ENCODE peak calls at places on chromosome 13, in seven cellular contexts. K, F, B, W, P, U and I are unnamed samples.

GRCh38 chr13:77584111-77584510 is 48.6 kb downstream of the SCEL start:
- DNase-seq in K (no peak), F (no peak), B (no peak), W (no peak), P (no peak), U (no peak), I (peak)

GRCh38 chr13:110251227-110251791 is 55.6 kb downstream of the COL4A1 start:
- DNase-seq in K (no peak), F (no peak), B (no peak), W (peak), P (no peak), U (no peak), I (no peak)

GRCh38 chr13:63327584-63327983 is 1911.9 kb upstream of the PCDH20 start:
- DNase-seq in K (no peak), F (no peak), B (no peak), W (no peak), P (no peak), U (no peak), I (no peak)

GRCh38 chr13:45195421-45195820 is 5.4 kb downstream of the KCTD4 start:
- DNase-seq in K (no peak), F (no peak), B (no peak), W (no peak), P (no peak), U (no peak), I (no peak)

GRCh38 chr13:49517461-49517860 is 21.7 kb downstream of the PHF11 start:
- DNase-seq in K (no peak), F (no peak), B (no peak), W (no peak), P (no peak), U (peak), I (no peak)

GRCh38 chr13:110593430-110594130 is 21.8 kb upstream of the NAXD start:
- DNase-seq in K (no peak), F (no peak), B (peak), W (no peak), P (peak), U (peak), I (peak)

GRCh38 chr13:50393641-50394040 is 378.4 kb downstream of the KCNRG start:
- DNase-seq in K (no peak), F (no peak), B (peak), W (no peak), P (no peak), U (no peak), I (peak)

GRCh38 chr13:99385161-99385560 is 78.0 kb upstream of the GPR183 start:
- DNase-seq in K (no peak), F (no peak), B (no peak), W (no peak), P (no peak), U (no peak), I (no peak)

GRCh38 chr13:63351533-63351932 is 1935.9 kb upstream of the PCDH20 start:
- DNase-seq in K (no peak), F (no peak), B (no peak), W (no peak), P (no peak), U (no peak), I (no peak)

GRCh38 chr13:31199527-31199848 is 287 bp upstream of the B3GLCT start:
- DNase-seq in K (no peak), F (no peak), B (no peak), W (no peak), P (no peak), U (no peak), I (no peak)

GRCh38 chr13:80454245-80454644 is 113.3 kb upstream of the SPRY2 start:
- DNase-seq in K (no peak), F (no peak), B (peak), W (no peak), P (no peak), U (no peak), I (peak)

GRCh38 chr13:26485786-26486185 is 71.7 kb upstream of the WASF3 start:
- DNase-seq in K (no peak), F (no peak), B (no peak), W (no peak), P (no peak), U (peak), I (no peak)

GRCh38 chr13:22848539-22849052 is 332.2 kb upstream of the SGCG start:
- DNase-seq in K (peak), F (no peak), B (no peak), W (no peak), P (no peak), U (no peak), I (no peak)

GRCh38 chr13:97233499-97233898 is 11.4 kb downstream of the MBNL2 start:
- DNase-seq in K (no peak), F (no peak), B (no peak), W (no peak), P (no peak), U (no peak), I (no peak)

GRCh38 chr13:106786006-106786579 is 218.2 kb upstream of the ARGLU1 start:
- DNase-seq in K (no peak), F (no peak), B (no peak), W (no peak), P (no peak), U (no peak), I (no peak)

GRCh38 chr13:106357198-106357597 is 178.3 kb downstream of the EFNB2 start:
- DNase-seq in K (no peak), F (no peak), B (no peak), W (no peak), P (no peak), U (no peak), I (no peak)

GRCh38 chr13:79307866-79308298 is 98.2 kb downstream of the RBM26 start:
- DNase-seq in K (no peak), F (no peak), B (peak), W (no peak), P (peak), U (no peak), I (peak)

GRCh38 chr13:79108914-79109643 is 297.0 kb downstream of the RBM26 start:
- DNase-seq in K (no peak), F (no peak), B (no peak), W (no peak), P (no peak), U (no peak), I (peak)

GRCh38 chr13:49897713-49898112 is 38.4 kb downstream of the SPRYD7 start:
- DNase-seq in K (no peak), F (no peak), B (no peak), W (no peak), P (no peak), U (no peak), I (no peak)

GRCh38 chr13:35818577-35819165 is 312.5 kb downstream of the DCLK1 start:
- DNase-seq in K (peak), F (no peak), B (no peak), W (no peak), P (peak), U (peak), I (peak)

GRCh38 chr13:41675306-41675705 is 218.0 kb downstream of the RGCC start:
- DNase-seq in K (no peak), F (no peak), B (no peak), W (no peak), P (no peak), U (peak), I (peak)

GRCh38 chr13:99986751-99987150 is 5.2 kb downstream of the ZIC2 start:
- DNase-seq in K (no peak), F (no peak), B (no peak), W (no peak), P (no peak), U (no peak), I (no peak)

GRCh38 chr13:91292630-91293221 is 54.8 kb upstream of the MIR17HG start:
- DNase-seq in K (no peak), F (no peak), B (no peak), W (no peak), P (no peak), U (no peak), I (no peak)

GRCh38 chr13:22103628-22104027 is 432.8 kb downstream of the FGF9 start:
- DNase-seq in K (no peak), F (no peak), B (no peak), W (no peak), P (no peak), U (peak), I (no peak)

GRCh38 chr13:24723206-24723605 is 40.8 kb upstream of the RNF17 start:
- DNase-seq in K (no peak), F (no peak), B (no peak), W (no peak), P (no peak), U (no peak), I (no peak)

GRCh38 chr13:33260168-33261098 is 25.1 kb downstream of the STARD13 start:
- DNase-seq in K (no peak), F (no peak), B (no peak), W (no peak), P (no peak), U (no peak), I (no peak)

GRCh38 chr13:39379118-39379517 is 223.9 kb downstream of the LHFPL6 start:
- DNase-seq in K (no peak), F (no peak), B (no peak), W (no peak), P (no peak), U (no peak), I (no peak)

GRCh38 chr13:99417821-99418662 is 83.2 kb upstream of the TM9SF2 start:
- DNase-seq in K (no peak), F (no peak), B (peak), W (no peak), P (no peak), U (no peak), I (no peak)

GRCh38 chr13:62375653-62376052 is 960.0 kb upstream of the PCDH20 start:
- DNase-seq in K (no peak), F (no peak), B (no peak), W (no peak), P (no peak), U (no peak), I (peak)

GRCh38 chr13:40102854-40103253 is 447.4 kb downstream of the COG6 start:
- DNase-seq in K (peak), F (no peak), B (peak), W (no peak), P (peak), U (peak), I (peak)

GRCh38 chr13:111216166-111216960 is 101.3 kb downstream of the ARHGEF7 start:
- DNase-seq in K (no peak), F (no peak), B (no peak), W (no peak), P (peak), U (no peak), I (peak)

GRCh38 chr13:74287672-74288169 is 153.5 kb upstream of the KLF12 start:
- DNase-seq in K (peak), F (no peak), B (peak), W (peak), P (peak), U (peak), I (peak)

GRCh38 chr13:48096670-48097069 is 1.8 kb upstream of the MED4 start:
- DNase-seq in K (peak), F (no peak), B (no peak), W (no peak), P (no peak), U (no peak), I (no peak)

GRCh38 chr13:44306401-44307192 is 67.0 kb upstream of the SERP2 start:
- DNase-seq in K (peak), F (peak), B (peak), W (no peak), P (peak), U (peak), I (peak)

DNA sequence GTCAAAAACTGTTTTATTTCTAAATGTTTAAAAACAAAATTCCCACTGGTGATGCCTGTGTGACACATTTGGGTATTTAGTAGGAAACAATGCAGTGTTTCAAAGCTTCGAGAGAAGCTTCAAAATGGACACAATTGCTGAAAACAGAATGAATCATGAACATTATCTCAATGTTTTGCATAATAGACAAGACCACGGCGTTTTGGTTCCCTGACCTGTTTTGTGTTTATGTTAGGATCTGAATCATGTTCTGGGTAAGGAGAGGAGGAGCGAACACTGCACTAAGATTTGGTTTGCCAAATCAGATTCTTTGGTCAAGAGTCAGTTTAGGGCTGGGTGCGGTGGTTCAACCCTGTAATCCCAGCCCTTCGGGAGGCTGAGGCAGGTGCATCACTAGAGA is 42.2 kb downstream of the IFT88 start:
- DNase-seq in K (no peak), F (no peak), B (peak), W (no peak), P (peak), U (peak), I (peak)
- H3K4me3 ChIP-seq in K (no peak), F (no peak), B (no peak), W (no peak), P (no peak), U (no peak), I (no peak)

GRCh38 chr13:82976499-82976898 is 905.8 kb downstream of the SLITRK1 start:
- DNase-seq in K (no peak), F (no peak), B (no peak), W (no peak), P (peak), U (no peak), I (peak)
- TF ChIP-seq CTCF in K (no peak), F (peak), B (no peak), W (no peak), P (no peak), U (peak), I (no peak)

GRCh38 chr13:75760182-75760981 is 124.3 kb downstream of the LMO7 start:
- DNase-seq in K (no peak), F (no peak), B (peak), W (peak), P (peak), U (no peak), I (peak)
- H3K4me3 ChIP-seq in K (peak), F (no peak), B (no peak), W (no peak), P (peak), U (peak), I (peak)

GRCh38 chr13:71674776-71675352 is 192.1 kb downstream of the DACH1 start:
- DNase-seq in K (no peak), F (no peak), B (no peak), W (no peak), P (no peak), U (no peak), I (no peak)

GRCh38 chr13:71677114-71677513 is 189.9 kb downstream of the DACH1 start:
- DNase-seq in K (no peak), F (no peak), B (no peak), W (no peak), P (no peak), U (no peak), I (no peak)

DNA sequence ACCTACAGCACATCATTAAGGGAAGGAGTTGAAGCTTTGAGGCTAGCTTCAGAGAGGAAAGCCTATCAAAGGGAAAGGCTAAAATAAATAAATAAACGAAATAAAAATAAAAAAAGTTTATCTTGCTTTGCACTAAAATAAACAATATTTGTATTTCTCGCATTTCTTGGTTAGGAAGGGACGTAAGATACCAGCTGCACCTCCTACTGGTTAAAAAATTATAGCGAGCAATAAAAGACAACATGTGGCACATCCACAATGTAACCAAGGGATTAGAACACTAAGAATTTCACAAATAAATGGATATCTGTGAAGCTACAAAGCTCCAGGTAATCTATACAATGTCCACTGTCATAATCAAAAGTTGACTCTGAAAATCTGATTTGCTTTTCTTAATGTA is 194.5 kb downstream of the DACH1 start:
- DNase-seq in K (no peak), F (no peak), B (no peak), W (no peak), P (peak), U (no peak), I (no peak)
- TF ChIP-seq CTCF in K (peak), F (no peak), B (no peak), W (no peak), P (peak), U (no peak), I (no peak)

DNA sequence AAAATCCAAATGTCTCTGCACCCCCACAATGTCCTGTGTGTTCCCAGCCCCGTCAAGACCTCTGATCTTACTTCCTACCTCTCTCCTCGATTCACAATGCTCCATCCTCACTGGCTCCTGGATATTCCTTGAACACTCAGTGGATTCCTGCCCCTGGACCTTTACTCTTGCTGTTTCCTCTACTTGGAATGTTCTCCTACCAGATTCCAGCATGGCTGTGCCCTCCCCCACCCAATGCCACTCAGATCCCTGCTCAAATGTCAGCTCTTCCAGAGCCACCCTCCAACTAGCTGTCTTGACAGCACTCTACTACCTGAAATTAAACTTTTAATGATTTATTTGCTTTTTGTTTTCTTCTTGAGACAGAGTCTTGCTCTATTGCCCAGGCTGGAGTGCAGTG is 107.4 kb downstream of the KLF5 start:
- DNase-seq in K (no peak), F (no peak), B (no peak), W (no peak), P (no peak), U (no peak), I (no peak)
- H3K4me3 ChIP-seq in K (no peak), F (no peak), B (no peak), W (no peak), P (no peak), U (no peak), I (no peak)

DNA sequence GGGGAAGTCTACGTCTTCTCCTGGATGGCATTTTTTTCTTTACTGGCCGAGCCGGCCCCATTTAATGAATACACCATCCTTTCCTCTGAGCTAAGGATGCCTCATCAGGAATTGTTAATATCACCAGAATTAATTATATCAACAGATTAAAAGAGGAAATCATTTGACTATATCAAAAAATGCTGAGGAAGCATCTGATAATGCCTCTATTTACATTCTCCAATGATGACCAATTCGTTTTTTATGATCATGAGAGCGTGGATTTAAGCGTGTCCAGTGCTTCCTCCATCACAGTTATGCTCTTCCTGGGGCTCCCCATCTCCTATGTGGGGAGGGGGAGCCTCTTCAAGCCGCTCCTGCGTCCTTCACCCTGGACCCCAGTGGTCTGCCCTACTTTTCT is 58.7 kb downstream of the TUBGCP3 start:
- DNase-seq in K (no peak), F (no peak), B (no peak), W (no peak), P (no peak), U (no peak), I (no peak)
- TF ChIP-seq CTCF in K (no peak), F (no peak), B (no peak), W (no peak), P (no peak), U (no peak), I (no peak)

GRCh38 chr13:51995677-51996551 is 15.3 kb downstream of the ATP7B start:
- DNase-seq in K (no peak), F (no peak), B (peak), W (peak), P (no peak), U (peak), I (peak)
- H3K4me3 ChIP-seq in K (no peak), F (no peak), B (no peak), W (no peak), P (no peak), U (no peak), I (no peak)

GRCh38 chr13:53411443-53411842 is 382.8 kb downstream of the OLFM4 start:
- DNase-seq in K (no peak), F (no peak), B (no peak), W (no peak), P (no peak), U (no peak), I (no peak)
- TF ChIP-seq CTCF in K (no peak), F (no peak), B (no peak), W (no peak), P (no peak), U (no peak), I (no peak)

DNA sequence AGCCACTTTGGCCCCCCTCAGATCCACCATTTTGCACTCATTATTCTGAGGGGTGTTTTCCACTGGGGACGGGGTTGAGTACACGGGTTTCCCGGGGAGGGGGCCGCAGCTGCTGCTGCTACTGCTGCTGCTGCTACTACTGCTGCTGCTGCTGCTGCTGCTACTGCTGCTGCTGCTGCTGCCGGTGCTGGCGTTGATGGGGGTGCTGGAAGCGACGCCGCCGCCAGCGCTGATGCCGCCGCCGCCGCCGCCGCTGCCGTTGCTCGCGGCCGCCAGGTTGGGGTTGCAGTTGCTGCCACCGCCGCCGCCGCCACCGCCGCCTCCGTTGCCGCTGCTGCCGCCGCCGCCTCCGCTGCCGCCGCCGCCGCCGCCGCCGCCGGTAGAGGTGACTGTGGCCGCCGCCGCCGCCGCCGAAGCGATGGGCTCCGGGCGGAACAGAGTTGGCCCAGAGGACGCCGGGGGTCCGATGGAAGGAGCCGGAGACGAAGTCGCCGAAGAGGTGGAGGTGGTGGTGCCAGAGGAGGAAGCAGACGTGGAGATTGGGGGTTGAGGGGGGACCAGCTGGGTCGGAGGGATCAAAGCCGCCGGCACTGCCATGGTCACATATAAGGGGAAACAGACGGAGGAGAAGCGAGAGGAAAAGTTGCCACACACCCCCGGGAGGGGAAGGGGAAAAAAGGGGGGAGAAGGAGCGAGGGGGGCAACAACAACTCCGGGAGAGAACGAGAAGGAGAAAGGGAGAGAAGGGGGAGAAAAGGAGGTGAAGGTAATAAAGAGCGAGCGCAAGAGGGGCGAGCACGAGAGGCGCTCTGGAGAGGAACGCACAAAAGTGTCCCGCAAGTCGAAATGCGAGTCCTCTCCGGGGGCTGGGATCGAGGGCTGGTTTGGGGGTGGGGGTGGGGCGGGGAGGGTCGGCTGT is 572 bp downstream of the DACH1 start:
- DNase-seq in K (no peak), F (no peak), B (no peak), W (no peak), P (no peak), U (no peak), I (peak)
- H3K4me3 ChIP-seq in K (peak), F (peak), B (peak), W (peak), P (peak), U (peak), I (peak)

GRCh38 chr13:52010890-52011689 is at the start of gene ATP7B:
- DNase-seq in K (no peak), F (no peak), B (no peak), W (no peak), P (no peak), U (no peak), I (peak)
- TF ChIP-seq CTCF in K (peak), F (peak), B (peak), W (no peak), P (no peak), U (peak), I (no peak)